ENCODE peak calls at places on chromosome 11, in five cellular contexts. H is A549, Q is K562, I is GM12878, A is GM23338. E is an unnamed sample.

GRCh38 chr11:33377852-33378385 is 120.7 kb downstream of the HIPK3 start:
- DNase-seq in A (no peak), I (no peak), Q (no peak), H (no peak), E (no peak)

GRCh38 chr11:7971846-7972245 is 6.6 kb upstream of the NLRP10 start:
- DNase-seq in A (no peak), H (no peak), Q (no peak), I (no peak), E (no peak)

GRCh38 chr11:77619576-77620198 is 17.9 kb downstream of the CLNS1A start:
- DNase-seq in A (peak; percentile 92), I (peak; percentile 28), Q (no peak), H (peak; percentile 61), E (peak; percentile 50)

GRCh38 chr11:76605338-76606074 is 65.0 kb downstream of the LRRC32 start:
- DNase-seq in A (no peak), H (no peak), Q (no peak), I (no peak), E (no peak)

GRCh38 chr11:15327786-15328231 is 213.1 kb downstream of the INSC start:
- DNase-seq in I (no peak), Q (peak; percentile 61), H (peak; percentile 39), A (peak; percentile 93), E (peak; percentile 16)

GRCh38 chr11:8309862-8310261 is 46.2 kb upstream of the LMO1 start:
- DNase-seq in Q (no peak), I (no peak), A (peak; percentile 27), H (peak; percentile 17), E (no peak)

GRCh38 chr11:71139516-71140205 is 112.7 kb downstream of the SHANK2 start:
- DNase-seq in A (no peak), H (no peak), Q (no peak), I (no peak), E (peak; percentile 9)

GRCh38 chr11:128691802-128692749 is 1.8 kb upstream of the FLI1 start:
- DNase-seq in I (no peak), A (peak; percentile 74), Q (no peak), H (no peak), E (no peak)

GRCh38 chr11:34653851-34654490 is 33.1 kb downstream of the EHF start:
- DNase-seq in A (no peak), I (no peak), H (peak; percentile 98), Q (peak; percentile 24), E (peak; percentile 92)

GRCh38 chr11:44751066-44751465 is 24.3 kb downstream of the TSPAN18 start:
- DNase-seq in I (no peak), Q (no peak), H (no peak), A (no peak), E (no peak)

GRCh38 chr11:126591966-126592489 is 236.5 kb downstream of the ST3GAL4 start:
- DNase-seq in A (no peak), Q (no peak), I (no peak), H (no peak), E (no peak)

GRCh38 chr11:120610101-120610500 is 98.6 kb downstream of the GRIK4 start:
- DNase-seq in Q (no peak), A (no peak), I (no peak), H (no peak), E (no peak)

GRCh38 chr11:125175896-125176575 is 11.5 kb downstream of the PKNOX2 start:
- DNase-seq in Q (no peak), H (no peak), A (no peak), I (no peak), E (no peak)

GRCh38 chr11:128690746-128691091 is 3.2 kb upstream of the FLI1 start:
- DNase-seq in Q (no peak), H (no peak), I (no peak), A (peak; percentile 11), E (no peak)

GRCh38 chr11:33064033-33064825 is 24.9 kb downstream of the TCP11L1 start:
- DNase-seq in Q (no peak), I (no peak), H (no peak), A (peak; percentile 18), E (no peak)

GRCh38 chr11:13939952-13940610 is 22.4 kb upstream of the SPON1 start:
- DNase-seq in A (no peak), Q (no peak), I (no peak), H (peak; percentile 24), E (no peak)

GRCh38 chr11:112279901-112280267 is 19.2 kb upstream of the PLET1 start:
- DNase-seq in H (peak; percentile 56), I (peak; percentile 17), A (peak; percentile 82), Q (peak; percentile 77), E (peak; percentile 30)

GRCh38 chr11:115409691-115410220 is 94.5 kb downstream of the CADM1 start:
- DNase-seq in H (peak; percentile 2), A (peak; percentile 19), I (no peak), Q (no peak), E (peak; percentile 94)

GRCh38 chr11:15091620-15092019 is 18.2 kb downstream of the CALCB start:
- DNase-seq in I (no peak), H (no peak), A (no peak), Q (no peak), E (no peak)

GRCh38 chr11:61113209-61113608 is 10.9 kb downstream of the CD5 start:
- DNase-seq in I (no peak), Q (no peak), H (no peak), A (no peak), E (no peak)

GRCh38 chr11:128726464-128727139 is 32.7 kb downstream of the FLI1 start:
- DNase-seq in Q (no peak), I (no peak), A (no peak), H (no peak), E (no peak)

GRCh38 chr11:97751952-97752351 is 1268.8 kb upstream of the CNTN5 start:
- DNase-seq in I (no peak), A (no peak), Q (no peak), H (no peak), E (no peak)

GRCh38 chr11:11349051-11349450 is 4.0 kb downstream of the CSNK2A3 start:
- DNase-seq in A (no peak), Q (no peak), I (no peak), H (no peak), E (no peak)

GRCh38 chr11:70476669-70477068 is 78.3 kb downstream of the CTTN start:
- DNase-seq in I (no peak), Q (no peak), A (no peak), H (no peak), E (no peak)

GRCh38 chr11:92797874-92798273 is 171.6 kb upstream of the MTNR1B start:
- DNase-seq in I (no peak), H (no peak), A (no peak), Q (no peak), E (no peak)

GRCh38 chr11:65609711-65610110 is 4.3 kb downstream of the MAP3K11 start:
- DNase-seq in Q (no peak), I (no peak), A (no peak), H (no peak), E (no peak)

GRCh38 chr11:10778217-10778970 is 27.3 kb downstream of the CTR9 start:
- DNase-seq in A (no peak), I (no peak), H (no peak), Q (no peak), E (no peak)

GRCh38 chr11:11505701-11506100 is 116.1 kb downstream of the GALNT18 start:
- DNase-seq in Q (no peak), I (no peak), H (no peak), A (no peak), E (no peak)

GRCh38 chr11:106608677-106609076 is 409.6 kb downstream of the GUCY1A2 start:
- DNase-seq in A (no peak), H (no peak), Q (no peak), I (no peak), E (no peak)

GRCh38 chr11:14725150-14725549 is 81.5 kb downstream of the PDE3B start:
- DNase-seq in I (no peak), H (no peak), Q (no peak), A (peak; percentile 27), E (no peak)

GRCh38 chr11:27820249-27820648 is 120.0 kb upstream of the BDNF start:
- DNase-seq in H (no peak), Q (no peak), I (no peak), A (no peak), E (no peak)

GRCh38 chr11:108698844-108699642 is 34.2 kb downstream of the DDX10 start:
- DNase-seq in Q (no peak), H (no peak), I (peak; percentile 45), A (no peak), E (no peak)

GRCh38 chr11:72257551-72257950 is 13.6 kb upstream of the PHOX2A start:
- DNase-seq in A (no peak), H (no peak), I (no peak), Q (no peak), E (no peak)

GRCh38 chr11:74090701-74091100 is 80.1 kb downstream of the C2CD3 start:
- DNase-seq in I (no peak), A (no peak), Q (peak; percentile 25), H (peak; percentile 51), E (peak; percentile 12)

GRCh38 chr11:313787-314547 is at the start of gene IFITM1:
- DNase-seq in I (peak; percentile 92), Q (peak; percentile 84), H (no peak), A (peak; percentile 87), E (no peak)
- TF ChIP-seq JUNB in I (peak; percentile 9), Q (no peak), H (no peak), A (no peak), E (no peak)

GRCh38 chr11:12876340-12876739 is 132.8 kb upstream of the RASSF10 start:
- DNase-seq in H (no peak), Q (no peak), A (no peak), I (no peak), E (no peak)
- TF ChIP-seq JUNB in H (no peak), Q (no peak), A (no peak), I (no peak), E (no peak)

GRCh38 chr11:130003717-130004001 is 1.0 kb upstream of the PRDM10 start:
- DNase-seq in Q (no peak), A (no peak), I (no peak), H (no peak), E (no peak)
- TF ChIP-seq JUNB in Q (no peak), A (no peak), I (no peak), H (no peak), E (no peak)

GRCh38 chr11:133086518-133086917 is 445.8 kb downstream of the OPCML start:
- DNase-seq in Q (no peak), H (no peak), A (no peak), I (no peak), E (no peak)
- TF ChIP-seq JUNB in Q (no peak), H (no peak), A (no peak), I (no peak), E (no peak)

DNA sequence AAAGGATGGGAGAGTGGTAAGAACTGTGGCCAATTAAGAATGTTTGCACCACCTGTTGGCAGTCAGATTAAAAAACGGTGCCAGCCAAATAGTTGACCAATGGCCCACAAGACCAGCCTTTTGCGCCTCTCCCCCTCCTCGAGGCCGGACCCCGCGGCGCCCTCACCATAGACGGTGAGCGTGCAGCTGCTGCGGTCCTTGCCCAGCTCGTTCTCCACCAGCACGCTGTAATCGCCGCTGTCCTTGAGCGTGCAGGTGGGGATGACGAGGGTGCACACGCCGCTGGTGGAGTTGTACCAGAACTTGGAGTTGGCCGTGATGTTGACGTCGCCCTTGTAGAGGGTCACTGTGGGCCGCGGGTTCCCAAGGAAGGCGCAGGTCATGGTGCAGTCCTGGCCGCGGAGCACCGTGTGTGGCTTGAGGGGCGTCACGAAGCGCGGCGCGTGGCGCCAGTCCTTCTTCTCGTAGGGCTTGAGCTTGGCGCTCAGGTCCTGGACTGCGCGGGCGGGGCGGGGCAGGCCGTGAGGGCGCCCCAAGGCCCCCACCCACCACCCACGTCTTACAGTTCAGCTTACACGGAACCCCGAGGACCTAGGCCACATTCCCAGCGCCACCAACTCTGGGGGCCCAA is 7.2 kb downstream of the TMEM86A start:
- DNase-seq in Q (no peak), A (peak; percentile 54), I (no peak), H (no peak), E (no peak)
- TF ChIP-seq JUNB in Q (no peak), A (no peak), I (no peak), H (no peak), E (no peak)

E was measured in HepG2.